ENCODE peak calls at places on chromosomes 12 and 14, in eight cellular contexts. F is HCT116, S is Panc1, L is upper lobe of left lung, B is K562, W is GM12878, P is HepG2, G is GM23338. X is an unnamed sample. For H3K4me1, the result is how much of the 10 kb centered on the place peaks cover.

GRCh38 chr14:103393687-103394626 is 8.7 kb downstream of the MARK3 start:
- ATAC-seq in F (peak), S (no peak), L (peak), B (peak), W (peak), P (peak), G (peak), X (no peak)

GRCh38 chr12:21476949-21477348 is 24.5 kb downstream of the RECQL start:
- ATAC-seq in F (no peak), S (no peak), L (no peak), B (no peak), W (no peak), P (no peak), G (no peak), X (no peak)

GRCh38 chr12:12538535-12538934 is 24.1 kb downstream of the DUSP16 start:
- ATAC-seq in F (no peak), S (no peak), L (peak), B (no peak), W (no peak), P (no peak), G (no peak), X (no peak)

GRCh38 chr12:107702106-107702505 is 16.5 kb downstream of the PWP1 start:
- ATAC-seq in F (no peak), S (no peak), L (no peak), B (no peak), W (no peak), P (no peak), G (no peak), X (no peak)

GRCh38 chr14:92514844-92515509 is 1.4 kb downstream of the RIN3 start:
- ATAC-seq in F (no peak), S (no peak), L (no peak), B (no peak), W (peak), P (peak), G (no peak), X (no peak)

GRCh38 chr12:92132282-92132681 is 13.4 kb downstream of the BTG1 start:
- ATAC-seq in F (no peak), S (no peak), L (no peak), B (no peak), W (peak), P (no peak), G (no peak), X (no peak)

GRCh38 chr14:61444215-61444768 is 122.9 kb downstream of the PRKCH start:
- ATAC-seq in F (no peak), S (no peak), L (peak), B (peak), W (peak), P (no peak), G (no peak), X (no peak)

GRCh38 chr14:49755378-49755777 is 12.6 kb upstream of the KLHDC2 start:
- ATAC-seq in F (no peak), S (no peak), L (no peak), B (no peak), W (no peak), P (no peak), G (no peak), X (no peak)

GRCh38 chr12:19857197-19857596 is 417.9 kb downstream of the AEBP2 start:
- ATAC-seq in F (no peak), S (no peak), L (no peak), B (no peak), W (no peak), P (no peak), G (no peak), X (no peak)

GRCh38 chr14:71891185-71891584 is 41.0 kb upstream of the RGS6 start:
- ATAC-seq in F (no peak), S (no peak), L (no peak), B (no peak), W (no peak), P (no peak), G (peak), X (no peak)

GRCh38 chr14:77598366-77599050 is 17.9 kb downstream of the SPTLC2 start:
- ATAC-seq in F (no peak), S (no peak), L (no peak), B (no peak), W (peak), P (no peak), G (no peak), X (no peak)

GRCh38 chr12:4422985-4423384 is 22.6 kb downstream of the FGF6 start:
- ATAC-seq in F (no peak), S (no peak), L (no peak), B (no peak), W (no peak), P (no peak), G (no peak), X (no peak)

GRCh38 chr12:91985002-91985767 is 160.5 kb downstream of the BTG1 start:
- ATAC-seq in F (no peak), S (no peak), L (no peak), B (peak), W (no peak), P (no peak), G (no peak), X (no peak)

GRCh38 chr12:18429366-18429765 is 168.0 kb downstream of the PIK3C2G start:
- ATAC-seq in F (no peak), S (no peak), L (no peak), B (no peak), W (no peak), P (no peak), G (no peak), X (no peak)

GRCh38 chr12:107309020-107309419 is 215.7 kb upstream of the CRY1 start:
- ATAC-seq in F (no peak), S (no peak), L (no peak), B (no peak), W (no peak), P (no peak), G (no peak), X (no peak)

GRCh38 chr12:54173066-54173726 is 15.6 kb downstream of the SMUG1 start:
- ATAC-seq in F (peak), S (peak), L (peak), B (peak), W (peak), P (peak), G (peak), X (peak)

GRCh38 chr14:75881986-75882385 is 99.8 kb downstream of the TGFB3 start:
- ATAC-seq in F (no peak), S (no peak), L (no peak), B (no peak), W (no peak), P (no peak), G (peak), X (no peak)

GRCh38 chr12:91819132-91819447 is 326.6 kb downstream of the BTG1 start:
- ATAC-seq in F (no peak), S (no peak), L (no peak), B (no peak), W (no peak), P (no peak), G (no peak), X (no peak)

GRCh38 chr12:91975891-91976290 is 169.8 kb downstream of the BTG1 start:
- ATAC-seq in F (no peak), S (no peak), L (no peak), B (no peak), W (no peak), P (no peak), G (no peak), X (no peak)

GRCh38 chr12:89346741-89347324 is 5.5 kb downstream of the DUSP6 start:
- ATAC-seq in F (peak), S (no peak), L (peak), B (no peak), W (peak), P (peak), G (no peak), X (peak)

GRCh38 chr12:68042212-68042699 is 53.0 kb downstream of the IFNG-AS1 start:
- ATAC-seq in F (peak), S (no peak), L (no peak), B (no peak), W (peak), P (no peak), G (no peak), X (no peak)

GRCh38 chr14:90645842-90646443 is 170.3 kb downstream of the TTC7B start:
- ATAC-seq in F (peak), S (no peak), L (no peak), B (no peak), W (no peak), P (peak), G (peak), X (no peak)

DNA sequence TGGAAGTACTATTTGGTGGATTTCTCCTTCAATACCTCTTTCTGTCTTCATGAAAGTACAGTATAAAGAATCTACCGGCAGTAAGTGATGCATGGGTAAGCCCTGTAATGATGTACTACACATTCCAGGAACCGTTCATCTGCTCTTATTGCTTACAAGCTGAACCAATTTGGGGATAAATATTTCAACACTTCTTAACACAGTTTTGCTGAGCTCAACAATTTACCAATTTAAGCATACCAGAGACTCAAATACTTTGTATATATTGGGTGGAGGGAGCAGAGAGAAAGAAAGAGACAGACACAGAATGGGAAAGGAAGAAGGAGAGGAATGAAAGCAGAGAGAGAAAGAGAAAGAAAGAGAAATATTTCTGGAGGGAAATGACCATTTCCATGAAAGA is 821.1 kb upstream of the FLRT2 start:
- ATAC-seq in F (no peak), S (no peak), L (no peak), B (no peak), W (no peak), P (no peak), G (no peak), X (no peak)
- TF ChIP-seq POLR2AphosphoS5 in F (no peak), S (no peak), L (no peak), B (no peak), W (no peak), P (no peak), G (no peak), X (no peak)

GRCh38 chr14:68958553-68958952 is 20.5 kb downstream of the ACTN1 start:
- ATAC-seq in F (no peak), S (no peak), L (no peak), B (no peak), W (no peak), P (no peak), G (no peak), X (no peak)
- H3K4me1 ChIP-seq in F (under half), S (half or more), L (under half), B (under half), W (under half), P (half or more), G (under half), X (half or more)

GRCh38 chr12:79665488-79665887 is 25.3 kb downstream of the PAWR start:
- ATAC-seq in F (no peak), S (no peak), L (no peak), B (no peak), W (peak), P (no peak), G (no peak), X (no peak)
- TF ChIP-seq POLR2AphosphoS5 in F (no peak), S (no peak), L (no peak), B (no peak), W (no peak), P (no peak), G (no peak), X (no peak)

DNA sequence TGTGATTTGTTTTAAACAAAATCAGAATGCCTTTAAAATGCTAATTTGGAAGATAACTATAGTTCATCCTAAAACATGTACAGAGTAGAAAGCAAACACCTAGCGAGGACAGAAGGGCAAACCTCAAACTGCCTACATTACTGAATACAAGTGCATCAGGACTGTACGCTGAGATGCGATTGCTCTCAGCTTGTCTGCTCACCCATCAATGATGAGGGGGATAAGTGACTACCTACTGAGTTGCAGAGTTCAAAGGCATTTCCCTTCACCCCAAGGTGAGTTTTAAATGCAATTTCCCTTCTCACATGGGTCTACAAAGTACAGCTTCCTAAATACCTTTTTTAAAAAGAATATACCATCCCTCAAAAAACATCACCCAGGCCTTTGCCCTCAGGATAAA is 52.9 kb downstream of the PHLDA1 start:
- ATAC-seq in F (peak), S (peak), L (no peak), B (no peak), W (no peak), P (peak), G (no peak), X (no peak)
- H3K4me1 ChIP-seq in F (half or more), S (half or more), L (under half), B (under half), W (under half), P (half or more), G (under half), X (under half)

GRCh38 chr12:129610601-129611120 is 293.2 kb downstream of the TMEM132D start:
- ATAC-seq in F (no peak), S (no peak), L (no peak), B (no peak), W (no peak), P (no peak), G (no peak), X (no peak)
- TF ChIP-seq POLR2AphosphoS5 in F (no peak), S (no peak), L (no peak), B (no peak), W (no peak), P (no peak), G (no peak), X (no peak)

GRCh38 chr14:81302613-81303012 is 81.9 kb upstream of the GTF2A1 start:
- ATAC-seq in F (peak), S (no peak), L (no peak), B (no peak), W (no peak), P (peak), G (peak), X (no peak)
- H3K4me1 ChIP-seq in F (under half), S (under half), L (under half), B (under half), W (under half), P (under half), G (under half), X (under half)